ENCODE peak calls at places on chromosomes 16 and 17, in seven cellular contexts. G is stomach, F is ascending aorta, W is endodermal cell, H is thyroid gland, O is colonic mucosa, I is left lung. S is an unnamed sample.
A peak's percentile ranks its signal among the peaks of the same experiment; 100 is the strongest.

GRCh38 chr17:333626-334396 is 18.8 kb downstream of the RPH3AL start:
- DNase-seq in G (peak; percentile 60), F (peak; percentile 82), W (peak; percentile 88), H (peak; percentile 73), O (peak; percentile 47), I (peak; percentile 86), S (peak; percentile 81)

GRCh38 chr17:42221886-42222745 is 27.8 kb upstream of the GHDC start:
- DNase-seq in G (peak; percentile 55), F (no peak), W (peak; percentile 85), H (no peak), O (no peak), I (no peak), S (no peak)

GRCh38 chr16:66287416-66287815 is 79.1 kb upstream of the CDH5 start:
- DNase-seq in G (no peak), F (no peak), W (peak; percentile 16), H (no peak), O (no peak), I (no peak), S (no peak)

GRCh38 chr17:77382356-77382911 is 241.7 kb downstream of the SEC14L1 start:
- DNase-seq in G (no peak), F (no peak), W (peak; percentile 80), H (no peak), O (no peak), I (no peak), S (no peak)

GRCh38 chr16:67053767-67054334 is 24.9 kb downstream of the CBFB start:
- DNase-seq in G (no peak), F (no peak), W (no peak), H (no peak), O (no peak), I (no peak), S (no peak)

GRCh38 chr16:19093631-19094541 is 19.9 kb upstream of the ITPRIPL2 start:
- DNase-seq in G (no peak), F (no peak), W (peak; percentile 44), H (no peak), O (no peak), I (no peak), S (no peak)

GRCh38 chr17:67637901-67638641 is 79.7 kb upstream of the NOL11 start:
- DNase-seq in G (peak; percentile 86), F (no peak), W (no peak), H (peak; percentile 86), O (peak; percentile 53), I (no peak), S (peak; percentile 62)

GRCh38 chr16:16797239-16797638 is 418.3 kb downstream of the NPIPA7 start:
- DNase-seq in G (no peak), F (no peak), W (peak; percentile 63), H (no peak), O (no peak), I (no peak), S (no peak)

GRCh38 chr16:54911079-54911478 is 19.6 kb upstream of the IRX5 start:
- DNase-seq in G (no peak), F (no peak), W (no peak), H (no peak), O (no peak), I (no peak), S (no peak)

GRCh38 chr17:10649031-10649430 is 8.1 kb downstream of the MYH3 start:
- DNase-seq in G (no peak), F (no peak), W (no peak), H (no peak), O (no peak), I (no peak), S (no peak)

GRCh38 chr17:83186751-83187421 is 107.5 kb downstream of the METRNL start:
- DNase-seq in G (no peak), F (peak; percentile 28), W (no peak), H (no peak), O (no peak), I (peak; percentile 31), S (no peak)

GRCh38 chr16:84176192-84177053 is 10.4 kb downstream of the TAF1C start:
- DNase-seq in G (no peak), F (no peak), W (peak; percentile 49), H (no peak), O (no peak), I (no peak), S (no peak)

GRCh38 chr17:66673668-66674276 is 161.1 kb upstream of the CACNG5 start:
- DNase-seq in G (peak; percentile 59), F (no peak), W (peak; percentile 87), H (peak; percentile 26), O (peak; percentile 71), I (no peak), S (no peak)

GRCh38 chr16:70749681-70750601 is 51.0 kb downstream of the VAC14 start:
- DNase-seq in G (no peak), F (no peak), W (peak; percentile 65), H (peak; percentile 61), O (no peak), I (peak; percentile 40), S (no peak)

GRCh38 chr17:46109603-46110189 is 83.5 kb downstream of the KANSL1 start:
- DNase-seq in G (no peak), F (no peak), W (no peak), H (no peak), O (no peak), I (no peak), S (no peak)

GRCh38 chr16:71927787-71928186 is 32.5 kb downstream of the IST1 start:
- DNase-seq in G (no peak), F (no peak), W (no peak), H (no peak), O (no peak), I (no peak), S (no peak)

GRCh38 chr17:58302919-58303551 is 22.3 kb upstream of the MPO start:
- DNase-seq in G (peak; percentile 14), F (no peak), W (peak; percentile 65), H (no peak), O (no peak), I (no peak), S (peak; percentile 25)

DNA sequence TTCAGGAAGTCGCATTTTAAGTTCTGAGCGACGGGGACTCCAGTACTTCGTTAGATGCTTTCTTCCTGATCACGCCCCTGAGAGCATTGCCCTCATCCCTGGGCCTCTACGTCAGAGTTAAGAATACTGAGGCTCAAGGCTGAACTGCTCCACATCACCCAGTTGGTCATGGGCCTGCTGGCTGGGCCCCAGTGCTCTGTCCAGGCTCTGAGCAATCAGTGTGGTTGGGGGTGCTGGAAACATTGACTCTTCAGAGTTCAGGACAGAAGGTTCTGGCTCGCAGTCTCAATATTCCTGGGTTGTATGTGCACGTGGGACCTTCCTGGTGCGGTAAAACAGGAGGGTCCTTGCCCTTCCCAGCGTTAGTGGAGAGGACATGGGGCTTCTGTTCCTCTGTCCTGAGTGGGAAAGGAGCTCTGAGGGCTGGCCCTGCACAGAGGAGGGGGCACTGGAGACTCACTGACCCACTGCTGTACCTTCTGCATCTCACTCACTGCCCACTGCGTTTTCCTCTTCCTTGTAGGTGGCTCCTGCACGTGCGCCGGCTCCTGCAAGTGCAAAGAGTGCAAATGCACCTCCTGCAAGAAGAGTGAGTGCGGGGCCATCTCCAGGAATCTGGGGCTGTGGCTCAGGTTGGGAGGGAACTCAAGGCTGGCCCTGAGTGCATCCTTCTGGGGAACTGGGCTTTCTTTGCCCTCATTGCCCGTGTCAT is 518 bp downstream of the MT1E start:
- DNase-seq in G (no peak), F (peak; percentile 94), W (peak; percentile 71), H (peak; percentile 54), O (peak; percentile 66), I (no peak), S (no peak)
- H3K27ac ChIP-seq in G (peak overlapping the region; percentile 97), F (peak overlapping the region; percentile 96), W (no peak overlapping the region), H (peak overlapping the region; percentile 93), O (peak overlapping the region; percentile 86), I (peak overlapping the region; percentile 90), S (peak overlapping the region; percentile 93)

DNA sequence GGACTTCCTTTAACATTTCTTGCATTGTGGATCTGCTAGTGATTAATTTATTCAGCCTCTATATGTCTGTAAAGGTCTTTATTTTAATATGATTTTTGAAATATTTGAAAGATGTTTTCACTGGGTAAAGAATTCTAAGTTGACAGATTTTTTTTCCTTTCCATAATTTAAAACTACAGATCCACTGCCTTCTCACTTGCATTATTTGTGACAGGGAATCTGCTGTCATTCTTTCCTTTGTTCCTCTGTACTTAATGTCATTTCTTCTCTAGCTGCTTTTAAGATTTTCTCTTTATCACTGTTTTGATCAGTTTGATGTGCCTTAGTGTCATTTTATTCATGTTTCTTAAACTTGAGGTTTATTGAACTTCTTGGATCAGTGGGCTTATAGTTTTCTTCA is 159.9 kb downstream of the CYB561 start:
- DNase-seq in G (no peak), F (no peak), W (no peak), H (no peak), O (no peak), I (no peak), S (no peak)
- H3K9me3 ChIP-seq in G (no peaks in the 10 kb centered on the region), F (no peaks in the 10 kb centered on the region), W (peaks cover 27% of the 10 kb centered on the region), H (no peaks in the 10 kb centered on the region), O (no peaks in the 10 kb centered on the region), I (no peaks in the 10 kb centered on the region), S (peaks cover 4% of the 10 kb centered on the region)

GRCh38 chr17:78714534-78714933 is 67.5 kb downstream of the CYTH1 start:
- DNase-seq in G (no peak), F (no peak), W (peak; percentile 35), H (no peak), O (no peak), I (no peak), S (no peak)

GRCh38 chr17:78716292-78716691 is 65.8 kb downstream of the CYTH1 start:
- DNase-seq in G (no peak), F (no peak), W (no peak), H (no peak), O (no peak), I (no peak), S (no peak)

GRCh38 chr17:78715000-78715771 is 66.9 kb downstream of the CYTH1 start:
- DNase-seq in G (peak; percentile 22), F (no peak), W (peak; percentile 24), H (no peak), O (no peak), I (no peak), S (no peak)

GRCh38 chr17:78716814-78717393 is 65.2 kb downstream of the CYTH1 start:
- DNase-seq in G (peak; percentile 87), F (peak; percentile 74), W (peak; percentile 52), H (peak; percentile 90), O (peak; percentile 83), I (peak; percentile 82), S (peak; percentile 82)

DNA sequence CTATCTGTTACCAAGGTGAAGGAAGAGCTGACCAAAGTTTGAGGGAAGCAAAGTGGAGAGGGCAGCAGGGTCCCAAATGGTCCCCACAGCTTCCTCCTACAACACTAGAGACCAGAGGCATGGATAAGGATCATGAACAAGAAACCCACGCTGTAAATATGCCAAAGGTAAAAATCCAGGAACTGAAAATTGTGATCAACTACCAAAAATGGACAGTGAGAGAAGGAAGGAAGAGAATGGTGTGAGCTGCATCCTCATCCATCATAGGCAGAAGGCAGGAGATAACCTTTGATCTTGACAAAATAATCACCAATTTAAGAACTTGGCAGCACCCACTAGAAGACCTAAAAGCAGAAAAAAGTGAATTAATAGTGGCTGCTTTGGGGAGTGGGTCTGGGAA is 66.2 kb downstream of the CYTH1 start:
- DNase-seq in G (no peak), F (no peak), W (no peak), H (no peak), O (no peak), I (no peak), S (no peak)
- H3K27ac ChIP-seq in G (no peak overlapping the region), F (no peak overlapping the region), W (no peak overlapping the region), H (peak overlapping the region; percentile 15), O (no peak overlapping the region), I (no peak overlapping the region), S (peak overlapping the region; percentile 9)

DNA sequence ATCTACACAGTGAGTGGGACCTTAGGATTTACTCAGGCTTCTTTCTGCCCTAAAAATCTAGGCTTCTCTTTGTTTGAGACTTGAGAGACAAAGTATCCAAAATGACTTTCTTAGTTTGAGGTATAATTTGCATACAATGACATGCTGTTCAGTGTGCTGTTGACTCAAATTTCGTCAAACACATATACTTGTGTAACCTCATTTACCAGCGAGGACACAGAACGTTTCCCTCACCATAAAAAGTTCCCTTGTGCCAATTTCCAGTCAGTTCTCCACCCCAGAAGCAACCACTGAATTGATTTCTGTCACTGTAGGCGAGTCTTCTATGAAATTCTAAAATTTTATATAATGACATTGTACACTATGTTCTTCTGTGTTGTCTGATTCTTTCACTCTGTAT is 68.0 kb upstream of the MAF start:
- DNase-seq in G (no peak), F (no peak), W (no peak), H (no peak), O (no peak), I (no peak), S (no peak)
- H3K9me3 ChIP-seq in G (no peaks in the 10 kb centered on the region), F (no peaks in the 10 kb centered on the region), W (peaks cover 23% of the 10 kb centered on the region), H (no peaks in the 10 kb centered on the region), O (no peaks in the 10 kb centered on the region), I (no peaks in the 10 kb centered on the region), S (no peaks in the 10 kb centered on the region)